ENCODE peak calls at places on chromosomes 3 and 15, in seven cellular contexts. One of them, this sample, is unnamed.

GRCh38 chr3:186929186-186929585 is 1.1 kb upstream of the ST6GAL1 start:
- DNase-seq in body of pancreas: no peak
- DNase-seq in uterus: no peak
- DNase-seq in right lobe of liver: no peak
- DNase-seq in epithelial cell of esophagus: peak
- DNase-seq in NB4: no peak
- DNase-seq in cardiac fibroblast: no peak
- DNase-seq in this sample: no peak

GRCh38 chr3:187902938-187903337 is 157.7 kb upstream of the BCL6 start:
- DNase-seq in body of pancreas: no peak
- DNase-seq in uterus: no peak
- DNase-seq in right lobe of liver: no peak
- DNase-seq in epithelial cell of esophagus: no peak
- DNase-seq in NB4: no peak
- DNase-seq in cardiac fibroblast: no peak
- DNase-seq in this sample: no peak

GRCh38 chr3:140438736-140439505 is 238.9 kb upstream of the TRIM42 start:
- DNase-seq in body of pancreas: no peak
- DNase-seq in uterus: no peak
- DNase-seq in right lobe of liver: no peak
- DNase-seq in epithelial cell of esophagus: no peak
- DNase-seq in NB4: no peak
- DNase-seq in cardiac fibroblast: no peak
- DNase-seq in this sample: no peak

GRCh38 chr3:181711325-181712135 is at the start of gene SOX2:
- DNase-seq in body of pancreas: peak
- DNase-seq in uterus: no peak
- DNase-seq in right lobe of liver: peak
- DNase-seq in epithelial cell of esophagus: peak
- DNase-seq in NB4: peak
- DNase-seq in cardiac fibroblast: peak
- DNase-seq in this sample: peak

GRCh38 chr15:77352932-77353331 is 67.0 kb downstream of the PEAK1 start:
- DNase-seq in body of pancreas: no peak
- DNase-seq in uterus: no peak
- DNase-seq in right lobe of liver: no peak
- DNase-seq in epithelial cell of esophagus: no peak
- DNase-seq in NB4: no peak
- DNase-seq in cardiac fibroblast: no peak
- DNase-seq in this sample: no peak

GRCh38 chr3:47266709-47267489 is 15.7 kb downstream of the KIF9 start:
- DNase-seq in body of pancreas: peak
- DNase-seq in uterus: peak
- DNase-seq in right lobe of liver: peak
- DNase-seq in epithelial cell of esophagus: peak
- DNase-seq in NB4: peak
- DNase-seq in cardiac fibroblast: peak
- DNase-seq in this sample: no peak

GRCh38 chr15:28127036-28127435 is 27.9 kb upstream of the OCA2 start:
- DNase-seq in body of pancreas: no peak
- DNase-seq in uterus: no peak
- DNase-seq in right lobe of liver: no peak
- DNase-seq in epithelial cell of esophagus: no peak
- DNase-seq in NB4: no peak
- DNase-seq in cardiac fibroblast: no peak
- DNase-seq in this sample: no peak

GRCh38 chr3:20056727-20057611 is 16.7 kb downstream of the KAT2B start:
- DNase-seq in body of pancreas: peak
- DNase-seq in uterus: peak
- DNase-seq in right lobe of liver: no peak
- DNase-seq in epithelial cell of esophagus: peak
- DNase-seq in NB4: no peak
- DNase-seq in cardiac fibroblast: peak
- DNase-seq in this sample: no peak

GRCh38 chr3:65751123-65751700 is 287.5 kb downstream of the MAGI1 start:
- DNase-seq in body of pancreas: peak
- DNase-seq in uterus: peak
- DNase-seq in right lobe of liver: peak
- DNase-seq in epithelial cell of esophagus: peak
- DNase-seq in NB4: peak
- DNase-seq in cardiac fibroblast: peak
- DNase-seq in this sample: peak

GRCh38 chr3:96430019-96430541 is 384.3 kb upstream of the EPHA6 start:
- DNase-seq in body of pancreas: no peak
- DNase-seq in uterus: no peak
- DNase-seq in right lobe of liver: no peak
- DNase-seq in epithelial cell of esophagus: peak
- DNase-seq in NB4: no peak
- DNase-seq in cardiac fibroblast: no peak
- DNase-seq in this sample: no peak

GRCh38 chr15:57605491-57605890 is 13.8 kb downstream of the MYZAP start:
- DNase-seq in body of pancreas: no peak
- DNase-seq in uterus: no peak
- DNase-seq in right lobe of liver: no peak
- DNase-seq in epithelial cell of esophagus: no peak
- DNase-seq in NB4: no peak
- DNase-seq in cardiac fibroblast: no peak
- DNase-seq in this sample: no peak

GRCh38 chr3:82707035-82707434 is 945.6 kb upstream of the GBE1 start:
- DNase-seq in body of pancreas: peak
- DNase-seq in uterus: no peak
- DNase-seq in right lobe of liver: no peak
- DNase-seq in epithelial cell of esophagus: peak
- DNase-seq in NB4: no peak
- DNase-seq in cardiac fibroblast: no peak
- DNase-seq in this sample: peak

GRCh38 chr15:65211157-65211982 is at the start of gene CILP:
- DNase-seq in body of pancreas: peak
- DNase-seq in uterus: peak
- DNase-seq in right lobe of liver: no peak
- DNase-seq in epithelial cell of esophagus: peak
- DNase-seq in NB4: no peak
- DNase-seq in cardiac fibroblast: peak
- DNase-seq in this sample: no peak

GRCh38 chr3:41198526-41198925 is 779 bp upstream of the CTNNB1 start:
- DNase-seq in body of pancreas: peak
- DNase-seq in uterus: peak
- DNase-seq in right lobe of liver: peak
- DNase-seq in epithelial cell of esophagus: peak
- DNase-seq in NB4: peak
- DNase-seq in cardiac fibroblast: peak
- DNase-seq in this sample: peak

GRCh38 chr3:173553635-173554280 is 156.2 kb downstream of the NLGN1 start:
- DNase-seq in body of pancreas: peak
- DNase-seq in uterus: no peak
- DNase-seq in right lobe of liver: no peak
- DNase-seq in epithelial cell of esophagus: peak
- DNase-seq in NB4: peak
- DNase-seq in cardiac fibroblast: peak
- DNase-seq in this sample: no peak

GRCh38 chr15:51735211-51735610 is 2.2 kb downstream of the LYSMD2 start:
- DNase-seq in body of pancreas: no peak
- DNase-seq in uterus: no peak
- DNase-seq in right lobe of liver: no peak
- DNase-seq in epithelial cell of esophagus: no peak
- DNase-seq in NB4: peak
- DNase-seq in cardiac fibroblast: no peak
- DNase-seq in this sample: no peak

GRCh38 chr3:64559658-64560057 is 128.1 kb downstream of the ADAMTS9 start:
- DNase-seq in body of pancreas: no peak
- DNase-seq in uterus: no peak
- DNase-seq in right lobe of liver: no peak
- DNase-seq in epithelial cell of esophagus: no peak
- DNase-seq in NB4: no peak
- DNase-seq in cardiac fibroblast: no peak
- DNase-seq in this sample: no peak

DNA sequence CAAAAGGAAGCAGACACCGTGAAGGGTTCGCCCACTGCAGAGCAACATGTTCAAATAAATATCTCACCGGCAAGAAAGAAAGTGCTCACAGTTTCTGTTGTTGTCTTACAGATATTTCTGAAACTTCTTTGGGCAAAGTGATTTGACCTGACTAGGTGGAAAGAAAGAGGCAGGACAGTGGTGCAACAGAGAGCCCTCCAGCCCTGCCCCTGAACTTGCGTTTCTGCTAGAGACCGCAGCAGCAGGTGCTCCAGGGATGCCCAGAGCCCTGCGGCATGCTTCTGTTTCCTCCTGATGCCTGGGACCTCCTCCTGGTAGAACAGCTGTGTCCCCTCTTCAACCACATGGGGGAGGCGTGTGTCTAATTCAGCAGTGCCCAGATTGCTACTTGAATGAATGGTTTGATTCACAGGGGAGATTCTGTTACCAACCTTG is 123.4 kb downstream of the ATP10A start:
- DNase-seq in body of pancreas: no peak
- DNase-seq in uterus: no peak
- DNase-seq in right lobe of liver: no peak
- DNase-seq in epithelial cell of esophagus: no peak
- DNase-seq in NB4: peak
- DNase-seq in cardiac fibroblast: peak
- DNase-seq in this sample: peak
- TF ChIP-seq CTCF in body of pancreas: no peak
- TF ChIP-seq CTCF in uterus: peak
- TF ChIP-seq CTCF in right lobe of liver: no peak
- TF ChIP-seq CTCF in epithelial cell of esophagus: no peak
- TF ChIP-seq CTCF in NB4: no peak
- TF ChIP-seq CTCF in cardiac fibroblast: peak
- TF ChIP-seq CTCF in this sample: peak

GRCh38 chr3:37183976-37184375 is 9.6 kb upstream of the LRRFIP2 start:
- DNase-seq in body of pancreas: no peak
- DNase-seq in uterus: no peak
- DNase-seq in right lobe of liver: no peak
- DNase-seq in epithelial cell of esophagus: no peak
- DNase-seq in NB4: no peak
- DNase-seq in cardiac fibroblast: peak
- DNase-seq in this sample: no peak
- TF ChIP-seq CTCF in body of pancreas: no peak
- TF ChIP-seq CTCF in uterus: no peak
- TF ChIP-seq CTCF in right lobe of liver: no peak
- TF ChIP-seq CTCF in epithelial cell of esophagus: no peak
- TF ChIP-seq CTCF in NB4: no peak
- TF ChIP-seq CTCF in cardiac fibroblast: no peak
- TF ChIP-seq CTCF in this sample: no peak

GRCh38 chr3:148158210-148158609 is 539.5 kb upstream of the AGTR1 start:
- DNase-seq in body of pancreas: peak
- DNase-seq in uterus: no peak
- DNase-seq in right lobe of liver: no peak
- DNase-seq in epithelial cell of esophagus: peak
- DNase-seq in NB4: no peak
- DNase-seq in cardiac fibroblast: peak
- DNase-seq in this sample: no peak

GRCh38 chr3:148162132-148162531 is 535.6 kb upstream of the AGTR1 start:
- DNase-seq in body of pancreas: no peak
- DNase-seq in uterus: no peak
- DNase-seq in right lobe of liver: no peak
- DNase-seq in epithelial cell of esophagus: no peak
- DNase-seq in NB4: no peak
- DNase-seq in cardiac fibroblast: no peak
- DNase-seq in this sample: no peak
- TF ChIP-seq CTCF in body of pancreas: no peak
- TF ChIP-seq CTCF in uterus: no peak
- TF ChIP-seq CTCF in right lobe of liver: no peak
- TF ChIP-seq CTCF in epithelial cell of esophagus: no peak
- TF ChIP-seq CTCF in NB4: no peak
- TF ChIP-seq CTCF in cardiac fibroblast: peak
- TF ChIP-seq CTCF in this sample: no peak

DNA sequence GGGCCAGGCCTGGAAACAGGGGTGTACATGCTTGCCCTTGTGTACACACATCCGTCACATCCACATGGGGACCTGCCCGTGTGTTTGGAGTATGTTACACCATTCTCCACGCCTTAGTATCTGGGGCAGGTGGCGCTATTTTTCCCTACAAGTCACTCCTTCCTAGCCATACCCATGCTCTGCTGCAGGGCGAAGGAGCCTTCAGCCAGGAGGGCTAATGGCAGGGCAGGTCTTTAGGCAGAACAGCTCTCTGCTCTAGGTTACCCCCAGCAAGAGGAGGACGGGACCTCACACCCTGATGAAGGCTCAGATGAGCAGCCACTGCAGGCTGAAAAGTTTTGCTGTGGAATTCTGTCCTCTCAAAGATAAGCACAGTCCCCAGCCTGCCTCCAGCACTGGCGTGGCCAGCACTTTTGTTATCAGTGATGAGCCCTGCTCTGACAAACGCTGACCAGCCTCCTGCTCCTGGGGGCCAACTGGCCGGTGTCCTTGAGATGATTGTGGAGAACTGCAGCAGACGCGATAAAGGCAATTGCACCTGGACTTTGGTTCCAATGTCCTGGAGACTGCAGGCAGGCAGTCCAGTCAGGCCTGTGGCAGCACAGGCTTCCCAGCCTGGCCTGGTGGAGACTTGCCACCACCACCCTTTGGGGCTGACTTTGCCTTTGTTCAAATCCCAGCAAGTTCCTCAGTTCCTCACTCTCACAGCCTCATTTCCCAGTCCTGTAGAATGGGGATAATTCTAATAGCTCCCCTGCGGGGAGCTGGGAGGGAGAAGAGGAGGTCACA is 19.8 kb upstream of the PIGZ start:
- DNase-seq in body of pancreas: peak
- DNase-seq in uterus: no peak
- DNase-seq in right lobe of liver: no peak
- DNase-seq in epithelial cell of esophagus: peak
- DNase-seq in NB4: no peak
- DNase-seq in cardiac fibroblast: no peak
- DNase-seq in this sample: peak
- TF ChIP-seq CTCF in body of pancreas: peak
- TF ChIP-seq CTCF in uterus: no peak
- TF ChIP-seq CTCF in right lobe of liver: no peak
- TF ChIP-seq CTCF in epithelial cell of esophagus: peak
- TF ChIP-seq CTCF in NB4: no peak
- TF ChIP-seq CTCF in cardiac fibroblast: no peak
- TF ChIP-seq CTCF in this sample: peak

This sample was measured in Caco-2.